ENCODE peak calls at places on chromosomes 12 and 14, in six cellular contexts. M is fibroblast of pulmonary artery; L is CD8-positive, alpha-beta T cell; Y is Peyer's patch; Z is breast epithelium; R is heart left ventricle. Q is an unnamed sample.

GRCh38 chr12:121894633-121895032 is 6.0 kb downstream of the PSMD9 start:
- DNase-seq in L (no peak), Y (no peak), M (peak; percentile 64), Z (no peak), R (no peak), Q (peak; percentile 68)

GRCh38 chr12:111404362-111405148 is 1.2 kb upstream of the SH2B3 start:
- DNase-seq in Y (peak; percentile 65), Z (no peak), L (no peak), M (peak; percentile 39), R (no peak), Q (no peak)

GRCh38 chr14:99602054-99602787 is 1.8 kb downstream of the CCDC85C start:
- DNase-seq in M (no peak), L (no peak), Z (no peak), Y (peak; percentile 86), R (no peak), Q (no peak)

GRCh38 chr14:36690301-36691020 is 28.8 kb downstream of the PAX9 start:
- DNase-seq in Y (no peak), L (no peak), R (no peak), M (peak; percentile 1), Z (no peak), Q (no peak)

GRCh38 chr14:83372271-83372670 is 1838.6 kb upstream of the SEL1L start:
- DNase-seq in Y (no peak), R (no peak), L (no peak), M (no peak), Z (no peak), Q (no peak)

GRCh38 chr14:96249016-96249415 is 7.0 kb upstream of the BDKRB1 start:
- DNase-seq in Y (no peak), L (no peak), Z (no peak), R (no peak), M (peak; percentile 94), Q (peak; percentile 95)

GRCh38 chr12:124862768-124863408 is 776 bp downstream of the SCARB1 start:
- DNase-seq in Y (peak; percentile 59), Z (no peak), M (peak; percentile 21), L (no peak), R (no peak), Q (no peak)

GRCh38 chr12:108379761-108380160 is 40.6 kb upstream of the CMKLR1 start:
- DNase-seq in Y (no peak), R (no peak), M (no peak), L (no peak), Z (no peak), Q (no peak)

GRCh38 chr14:68248481-68249255 is 429.1 kb downstream of the RAD51B start:
- DNase-seq in R (no peak), Z (no peak), Y (no peak), L (no peak), M (peak; percentile 94), Q (peak; percentile 95)

GRCh38 chr12:104357431-104357952 is 54.0 kb downstream of the EID3 start:
- DNase-seq in L (no peak), R (no peak), Z (no peak), Y (no peak), M (peak; percentile 79), Q (peak; percentile 74)

GRCh38 chr12:87469295-87469694 is 559.9 kb downstream of the C12orf50 start:
- DNase-seq in Z (no peak), Y (no peak), R (no peak), L (no peak), M (peak; percentile 49), Q (peak; percentile 60)

GRCh38 chr14:59997496-59997895 is 77.6 kb downstream of the LRRC9 start:
- DNase-seq in L (no peak), Y (no peak), Z (no peak), R (no peak), M (peak; percentile 8), Q (peak; percentile 26)

GRCh38 chr12:107431942-107432341 is 253.7 kb upstream of the PWP1 start:
- DNase-seq in M (no peak), L (no peak), R (no peak), Z (no peak), Y (no peak), Q (no peak)

GRCh38 chr12:6916426-6917200 is 2.2 kb downstream of the ENO2 start:
- DNase-seq in Y (no peak), Z (no peak), L (no peak), M (no peak), R (no peak), Q (no peak)

GRCh38 chr14:73741386-73741875 is 27.2 kb upstream of the PNMA1 start:
- DNase-seq in Z (no peak), R (peak; percentile 83), Y (peak; percentile 89), L (no peak), M (peak; percentile 70), Q (peak; percentile 58)

GRCh38 chr12:15794836-15795235 is 5.6 kb upstream of the EPS8 start:
- DNase-seq in L (no peak), Z (no peak), R (no peak), M (no peak), Y (no peak), Q (no peak)

DNA sequence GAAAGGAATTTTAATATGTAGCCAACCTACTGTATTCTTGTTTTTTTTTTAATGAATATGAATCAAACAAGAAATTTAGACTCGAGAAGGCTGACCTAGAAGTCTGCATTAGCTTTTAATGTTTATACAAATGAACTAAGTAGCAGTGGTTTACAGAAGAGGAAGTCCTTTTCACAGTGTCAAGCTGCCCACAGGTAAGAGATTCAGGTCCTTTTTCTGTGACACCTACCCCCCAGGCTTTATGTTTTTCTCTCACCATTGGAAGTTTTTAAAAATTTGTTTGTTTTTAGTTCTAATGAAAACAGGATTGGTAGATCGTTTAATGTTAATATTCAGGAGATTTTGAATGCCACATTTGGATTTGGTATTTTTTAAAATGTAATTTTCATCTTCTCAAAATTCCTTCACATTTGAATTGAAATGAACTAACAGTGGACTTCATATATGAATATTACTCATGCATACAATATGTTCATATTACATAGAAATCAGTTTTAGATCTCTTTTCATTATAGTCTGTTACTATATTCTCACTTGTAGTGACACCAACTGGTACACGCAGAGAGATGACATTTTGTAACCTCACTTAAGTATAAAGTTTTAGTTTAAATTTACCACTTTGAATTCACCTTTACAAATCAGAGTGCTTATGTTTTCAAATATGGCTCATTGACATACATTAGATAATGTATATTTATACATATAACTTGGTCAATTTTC is 29.7 kb downstream of the ATF7IP start:
- DNase-seq in L (no peak), Z (no peak), Y (no peak), R (no peak), M (no peak), Q (no peak)
- TF ChIP-seq CTCF in L (no peak), Z (no peak), Y (no peak), R (no peak), M (no peak), Q (no peak)

GRCh38 chr14:23364604-23365352 is at the start of gene EFS:
- DNase-seq in M (no peak), Z (peak; percentile 39), R (peak; percentile 63), L (no peak), Y (no peak), Q (no peak)
- H3K4me3 ChIP-seq in M (peak within 1 kb of the TSS; percentile 30), Z (peak within 1 kb of the TSS; percentile 60), R (peak within 1 kb of the TSS; percentile 67), L (no peak within 1 kb of the TSS), Y (peak within 1 kb of the TSS; percentile 20), Q (peak within 1 kb of the TSS; percentile 44)

DNA sequence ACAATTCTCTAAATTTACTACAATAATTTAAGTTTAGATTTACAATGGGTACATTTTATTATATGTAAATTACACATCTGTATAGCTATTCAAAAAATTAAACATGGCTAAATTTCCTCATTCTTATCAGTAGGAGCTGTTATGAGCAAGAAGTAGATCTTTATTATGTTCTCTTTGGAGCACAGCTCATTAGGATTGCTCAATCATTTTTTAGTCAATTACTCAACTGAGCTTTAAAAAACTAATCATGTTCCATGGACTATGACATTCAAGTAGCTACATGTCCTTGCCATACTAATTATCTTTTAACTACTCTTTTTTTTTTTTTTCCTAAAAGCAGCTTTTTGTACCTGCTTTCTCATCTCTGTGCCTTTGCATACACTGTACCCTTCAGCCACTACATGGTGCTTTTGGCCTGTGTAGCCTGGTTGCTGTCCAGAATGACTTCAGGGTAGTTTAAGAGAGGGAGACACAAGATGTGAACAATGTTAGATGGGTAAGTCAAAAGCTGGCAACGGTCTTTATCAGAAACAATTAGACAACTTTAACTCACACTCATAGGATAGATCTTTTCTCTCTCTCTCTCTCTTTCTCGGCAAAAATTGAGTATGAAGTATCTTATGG is 69.0 kb downstream of the SSPN start:
- DNase-seq in L (no peak), R (no peak), M (no peak), Y (no peak), Z (peak; percentile 51), Q (peak; percentile 25)
- TF ChIP-seq CTCF in L (no peak), R (no peak), M (peak; percentile 27), Y (no peak), Z (no peak), Q (no peak)

GRCh38 chr12:116766285-116766684 is 28.2 kb downstream of the RNFT2 start:
- DNase-seq in M (no peak), Z (no peak), Y (no peak), R (no peak), L (no peak), Q (no peak)

GRCh38 chr12:116760621-116761020 is 22.5 kb downstream of the RNFT2 start:
- DNase-seq in Y (no peak), L (no peak), Z (no peak), M (no peak), R (no peak), Q (no peak)

GRCh38 chr12:116759783-116760581 is 21.9 kb downstream of the RNFT2 start:
- DNase-seq in R (peak; percentile 20), Z (no peak), Y (peak; percentile 64), L (no peak), M (no peak), Q (peak; percentile 51)

GRCh38 chr12:116765271-116765670 is 27.2 kb downstream of the RNFT2 start:
- DNase-seq in M (no peak), Y (no peak), Z (no peak), R (no peak), L (no peak), Q (peak; percentile 8)

DNA sequence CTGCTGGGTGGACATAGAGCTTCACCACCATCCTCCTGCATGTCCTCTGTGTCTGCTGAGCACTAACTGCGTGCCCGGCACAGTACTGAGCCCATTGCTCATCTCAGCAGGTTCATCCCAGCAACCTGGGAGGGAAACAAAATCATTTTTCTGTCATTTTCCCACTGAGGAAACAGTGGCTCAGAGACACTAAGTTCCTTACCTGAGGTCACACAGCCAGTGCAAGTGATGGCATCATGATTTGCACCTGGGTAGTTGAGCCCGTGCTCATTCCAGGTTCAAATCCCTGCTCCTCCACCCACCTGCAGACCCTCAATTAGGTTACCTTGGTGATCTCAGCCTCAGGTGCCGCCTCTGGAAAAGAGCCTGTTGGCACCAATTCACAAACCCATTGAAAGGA is 23.4 kb downstream of the RNFT2 start:
- DNase-seq in L (no peak), Z (no peak), M (no peak), R (no peak), Y (no peak), Q (no peak)
- H3K4me3 ChIP-seq in L (no peak overlapping the region), Z (no peak overlapping the region), M (no peak overlapping the region), R (no peak overlapping the region), Y (no peak overlapping the region), Q (no peak overlapping the region)

DNA sequence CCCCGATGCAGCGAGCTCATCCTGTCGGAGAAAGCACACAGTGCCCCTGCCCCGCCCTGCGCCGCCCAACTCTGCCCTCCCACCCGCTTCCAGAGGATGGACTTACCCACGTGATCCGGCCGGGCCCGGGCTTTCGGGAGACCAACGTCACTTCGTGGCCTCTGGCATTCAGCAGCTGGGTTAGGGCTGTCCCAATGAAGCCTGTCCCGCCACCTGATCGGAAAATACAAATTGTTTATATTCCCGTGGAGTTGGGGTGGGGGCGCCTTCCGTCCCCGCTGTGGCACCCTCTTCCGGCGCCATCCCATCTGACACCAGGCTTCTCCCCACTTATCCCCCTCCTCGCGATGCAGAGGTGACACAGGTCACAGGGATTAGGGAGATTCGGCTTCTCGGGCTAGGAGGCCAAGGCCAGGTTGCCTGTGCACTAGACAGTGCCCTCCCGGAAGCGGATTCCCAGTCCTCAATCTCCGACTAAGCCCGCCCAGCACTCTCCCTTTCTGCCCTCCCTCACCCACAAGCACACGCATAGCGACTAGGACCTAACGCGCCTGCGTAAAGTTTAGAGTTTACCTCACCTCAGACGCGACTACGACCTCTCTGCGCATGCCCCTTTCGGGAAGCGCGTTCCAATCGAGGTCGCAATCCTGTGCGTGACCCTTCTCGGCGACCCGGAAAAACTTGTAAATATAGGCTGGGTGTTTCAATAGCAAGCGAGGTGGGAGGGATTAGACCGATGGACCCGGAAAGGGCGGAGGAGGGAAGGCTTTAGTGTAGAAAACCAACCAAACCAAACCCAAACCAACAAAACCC is at the start of gene SDR39U1:
- DNase-seq in Z (peak; percentile 98), Y (peak; percentile 99), L (peak; percentile 94), M (peak; percentile 100), R (peak; percentile 98), Q (peak; percentile 100)
- TF ChIP-seq CTCF in Z (peak; percentile 16), Y (no peak), L (no peak), M (no peak), R (peak; percentile 11), Q (no peak)

Q was measured in fibroblast of the aortic adventitia.